ENCODE peak calls at places on chromosomes 7 and 10, in ten cellular contexts. V is stromal cell of bone marrow; U is activated CD4-positive, alpha-beta T cell treated with anti-CD3 and anti-CD28 coated beads, Interleukin-2, amount 50 U/mL, for 4 hours; G is amniotic stem cell; Q is stimulated activated CD8-positive, alpha-beta memory T cell treated with anti-CD3 and anti-CD28 coated beads, Interleukin-2, amount 100 ng/mL, for 48 hours; Y is hippocampal formation; N is activated naive CD4-positive, alpha-beta T cell treated with anti-CD3 and anti-CD28 coated beads for 36 hours; L is foreskin fibroblast; F is astrocyte of the hippocampus; X is HT1080. T is an unnamed sample.

GRCh38 chr10:124674768-124675222 is 69.4 kb downstream of the FAM53B start:
- DNase-seq in V (no peak), U (no peak), G (no peak), Q (no peak), Y (no peak), N (no peak), L (peak; percentile 33), F (no peak), X (no peak), T (no peak)

GRCh38 chr10:122567056-122567660 is 6.6 kb downstream of the DMBT1 start:
- DNase-seq in V (peak; percentile 9), U (peak; percentile 26), G (no peak), Q (peak; percentile 23), Y (no peak), N (peak; percentile 53), L (peak; percentile 36), F (peak; percentile 23), X (peak; percentile 53), T (no peak)

GRCh38 chr10:119441151-119441821 is 101.2 kb downstream of the RGS10 start:
- DNase-seq in V (peak; percentile 86), U (no peak), G (no peak), Q (no peak), Y (no peak), N (no peak), L (peak; percentile 92), F (peak; percentile 60), X (no peak), T (no peak)

GRCh38 chr10:22265839-22266537 is 48.2 kb upstream of the EBLN1 start:
- DNase-seq in V (no peak), U (no peak), G (no peak), Q (no peak), Y (no peak), N (no peak), L (no peak), F (no peak), X (no peak), T (no peak)

GRCh38 chr10:80204801-80205477 is 398 bp downstream of the ANXA11 start:
- DNase-seq in V (no peak), U (no peak), G (no peak), Q (no peak), Y (no peak), N (peak; percentile 34), L (peak; percentile 58), F (peak; percentile 72), X (no peak), T (no peak)

GRCh38 chr10:21625623-21626229 is 91.7 kb downstream of the MLLT10 start:
- DNase-seq in V (no peak), U (no peak), G (no peak), Q (no peak), Y (no peak), N (no peak), L (no peak), F (no peak), X (no peak), T (no peak)

GRCh38 chr10:28382520-28383269 is 79.8 kb upstream of the MPP7 start:
- DNase-seq in V (peak; percentile 59), U (no peak), G (peak; percentile 15), Q (no peak), Y (no peak), N (no peak), L (peak; percentile 79), F (no peak), X (no peak), T (no peak)

GRCh38 chr7:112566392-112567324 is 85.9 kb downstream of the LSMEM1 start:
- DNase-seq in V (no peak), U (no peak), G (no peak), Q (no peak), Y (no peak), N (no peak), L (no peak), F (no peak), X (no peak), T (no peak)

GRCh38 chr7:155408657-155409586 is 49.0 kb upstream of the EN2 start:
- DNase-seq in V (no peak), U (no peak), G (no peak), Q (no peak), Y (no peak), N (no peak), L (no peak), F (peak; percentile 19), X (no peak), T (no peak)

GRCh38 chr10:22640351-22640750 is 74.0 kb downstream of the PIP4K2A start:
- DNase-seq in V (no peak), U (no peak), G (no peak), Q (no peak), Y (no peak), N (no peak), L (no peak), F (no peak), X (no peak), T (no peak)

GRCh38 chr10:96658844-96659243 is 61.5 kb downstream of the PIK3AP1 start:
- DNase-seq in V (no peak), U (no peak), G (no peak), Q (no peak), Y (no peak), N (no peak), L (no peak), F (no peak), X (no peak), T (no peak)

GRCh38 chr7:47371317-47371716 is 210.6 kb downstream of the TNS3 start:
- DNase-seq in V (no peak), U (no peak), G (no peak), Q (no peak), Y (no peak), N (no peak), L (no peak), F (no peak), X (no peak), T (no peak)

GRCh38 chr7:82442492-82443043 is 1.0 kb downstream of the CACNA2D1 start:
- DNase-seq in V (no peak), U (no peak), G (no peak), Q (no peak), Y (no peak), N (peak; percentile 10), L (no peak), F (no peak), X (no peak), T (no peak)

GRCh38 chr10:5071411-5072198 is 22.6 kb upstream of the AKR1C3 start:
- DNase-seq in V (peak; percentile 98), U (no peak), G (no peak), Q (no peak), Y (peak; percentile 60), N (no peak), L (peak; percentile 57), F (peak; percentile 93), X (peak; percentile 34), T (no peak)

GRCh38 chr7:87218941-87219544 is 489 bp downstream of the TMEM243 start:
- DNase-seq in V (no peak), U (peak; percentile 17), G (peak; percentile 22), Q (peak; percentile 13), Y (no peak), N (peak; percentile 47), L (peak; percentile 76), F (peak; percentile 60), X (peak; percentile 39), T (no peak)

GRCh38 chr7:19930851-19931250 is 157.4 kb upstream of the TMEM196 start:
- DNase-seq in V (peak; percentile 13), U (no peak), G (no peak), Q (no peak), Y (no peak), N (no peak), L (no peak), F (no peak), X (no peak), T (no peak)

GRCh38 chr7:37420931-37421330 is 27.7 kb downstream of the ELMO1 start:
- DNase-seq in V (no peak), U (no peak), G (no peak), Q (no peak), Y (peak; percentile 54), N (no peak), L (no peak), F (no peak), X (no peak), T (no peak)

GRCh38 chr10:131650771-131651673 is 249.8 kb upstream of the PPP2R2D start:
- DNase-seq in V (no peak), U (no peak), G (no peak), Q (no peak), Y (no peak), N (no peak), L (no peak), F (no peak), X (no peak), T (no peak)

GRCh38 chr7:24152356-24152755 is 131.6 kb upstream of the NPY start:
- DNase-seq in V (no peak), U (no peak), G (no peak), Q (no peak), Y (no peak), N (no peak), L (no peak), F (peak; percentile 39), X (peak; percentile 52), T (no peak)

GRCh38 chr10:26468691-26469090 is 30.6 kb downstream of the APBB1IP start:
- DNase-seq in V (no peak), U (peak; percentile 20), G (no peak), Q (no peak), Y (no peak), N (peak; percentile 56), L (no peak), F (no peak), X (no peak), T (no peak)

GRCh38 chr7:30853576-30853975 is 58.1 kb upstream of the AQP1 start:
- DNase-seq in V (no peak), U (no peak), G (no peak), Q (no peak), Y (no peak), N (no peak), L (no peak), F (no peak), X (no peak), T (no peak)

GRCh38 chr10:116606061-116606483 is 14.7 kb upstream of the PNLIPRP2 start:
- DNase-seq in V (no peak), U (no peak), G (no peak), Q (no peak), Y (no peak), N (no peak), L (no peak), F (no peak), X (no peak), T (no peak)

GRCh38 chr7:75892634-75893272 is 13.9 kb downstream of the RHBDD2 start:
- DNase-seq in V (no peak), U (no peak), G (no peak), Q (no peak), Y (no peak), N (no peak), L (peak; percentile 81), F (no peak), X (no peak), T (no peak)

GRCh38 chr7:20218261-20218660 is 1.1 kb upstream of the MACC1 start:
- DNase-seq in V (no peak), U (no peak), G (no peak), Q (no peak), Y (no peak), N (no peak), L (peak; percentile 12), F (no peak), X (peak; percentile 57), T (no peak)